ENCODE peak calls at places on chromosomes 3 and 15, in ten cellular contexts. One of them, this sample, is unnamed.

GRCh38 chr3:124078978-124079911 is 87.3 kb upstream of the ROPN1 start:
- DNase-seq in ascending aorta: no peak
- DNase-seq in right atrium auricular region: no peak
- DNase-seq in GM12865: peak
- DNase-seq in lung: no peak
- DNase-seq in H9: no peak
- DNase-seq in A549: peak
- DNase-seq in tibial artery: no peak
- DNase-seq in HL-60: no peak
- DNase-seq in neural progenitor cell: peak
- DNase-seq in this sample: no peak

GRCh38 chr15:25184356-25185155 is 229.8 kb downstream of the SNRPN start:
- DNase-seq in tibial artery: no peak
- DNase-seq in neural progenitor cell: no peak
- DNase-seq in GM12865: no peak
- DNase-seq in right atrium auricular region: no peak
- DNase-seq in A549: no peak
- DNase-seq in ascending aorta: no peak
- DNase-seq in lung: no peak
- DNase-seq in H9: no peak
- DNase-seq in HL-60: no peak
- DNase-seq in this sample: no peak

GRCh38 chr3:197491923-197492664 is 63.7 kb downstream of the BDH1 start:
- DNase-seq in right atrium auricular region: no peak
- DNase-seq in ascending aorta: no peak
- DNase-seq in HL-60: no peak
- DNase-seq in H9: no peak
- DNase-seq in tibial artery: no peak
- DNase-seq in GM12865: no peak
- DNase-seq in neural progenitor cell: no peak
- DNase-seq in A549: no peak
- DNase-seq in lung: no peak
- DNase-seq in this sample: no peak

GRCh38 chr3:173199568-173199967 is 58.5 kb upstream of the SPATA16 start:
- DNase-seq in A549: no peak
- DNase-seq in tibial artery: no peak
- DNase-seq in lung: no peak
- DNase-seq in H9: no peak
- DNase-seq in GM12865: no peak
- DNase-seq in HL-60: no peak
- DNase-seq in neural progenitor cell: peak
- DNase-seq in ascending aorta: no peak
- DNase-seq in right atrium auricular region: no peak
- DNase-seq in this sample: no peak

GRCh38 chr3:118354556-118354955 is 680.1 kb downstream of the IGSF11 start:
- DNase-seq in neural progenitor cell: no peak
- DNase-seq in A549: no peak
- DNase-seq in ascending aorta: no peak
- DNase-seq in right atrium auricular region: no peak
- DNase-seq in lung: no peak
- DNase-seq in HL-60: no peak
- DNase-seq in H9: no peak
- DNase-seq in tibial artery: no peak
- DNase-seq in GM12865: no peak
- DNase-seq in this sample: no peak

GRCh38 chr3:4052691-4053090 is 250.5 kb upstream of the SETMAR start:
- DNase-seq in ascending aorta: no peak
- DNase-seq in H9: no peak
- DNase-seq in right atrium auricular region: no peak
- DNase-seq in lung: no peak
- DNase-seq in tibial artery: no peak
- DNase-seq in HL-60: no peak
- DNase-seq in A549: no peak
- DNase-seq in neural progenitor cell: no peak
- DNase-seq in GM12865: no peak
- DNase-seq in this sample: no peak

GRCh38 chr3:125115640-125116039 is 59.8 kb upstream of the HEG1 start:
- DNase-seq in ascending aorta: no peak
- DNase-seq in GM12865: no peak
- DNase-seq in right atrium auricular region: no peak
- DNase-seq in lung: no peak
- DNase-seq in HL-60: no peak
- DNase-seq in H9: no peak
- DNase-seq in neural progenitor cell: peak
- DNase-seq in A549: no peak
- DNase-seq in tibial artery: no peak
- DNase-seq in this sample: no peak

GRCh38 chr3:23490459-23490858 is 287.3 kb downstream of the UBE2E2 start:
- DNase-seq in tibial artery: no peak
- DNase-seq in GM12865: no peak
- DNase-seq in ascending aorta: no peak
- DNase-seq in H9: no peak
- DNase-seq in right atrium auricular region: no peak
- DNase-seq in neural progenitor cell: no peak
- DNase-seq in lung: no peak
- DNase-seq in HL-60: no peak
- DNase-seq in A549: no peak
- DNase-seq in this sample: no peak

GRCh38 chr3:60175680-60176079 is 1075.6 kb downstream of the FHIT start:
- DNase-seq in H9: no peak
- DNase-seq in neural progenitor cell: no peak
- DNase-seq in GM12865: no peak
- DNase-seq in tibial artery: no peak
- DNase-seq in right atrium auricular region: no peak
- DNase-seq in A549: no peak
- DNase-seq in HL-60: no peak
- DNase-seq in ascending aorta: no peak
- DNase-seq in lung: no peak
- DNase-seq in this sample: no peak

GRCh38 chr3:186783731-186784515 is 546 bp downstream of the EIF4A2 start:
- DNase-seq in GM12865: peak
- DNase-seq in neural progenitor cell: peak
- DNase-seq in right atrium auricular region: peak
- DNase-seq in HL-60: peak
- DNase-seq in A549: peak
- DNase-seq in H9: peak
- DNase-seq in tibial artery: peak
- DNase-seq in ascending aorta: peak
- DNase-seq in lung: peak
- DNase-seq in this sample: peak

GRCh38 chr3:10725067-10725466 is 91.0 kb upstream of the SLC6A11 start:
- DNase-seq in lung: no peak
- DNase-seq in GM12865: no peak
- DNase-seq in right atrium auricular region: no peak
- DNase-seq in H9: peak
- DNase-seq in tibial artery: no peak
- DNase-seq in A549: no peak
- DNase-seq in HL-60: no peak
- DNase-seq in neural progenitor cell: no peak
- DNase-seq in ascending aorta: no peak
- DNase-seq in this sample: peak

GRCh38 chr3:154241496-154241895 is 82.8 kb downstream of the DHX36 start:
- DNase-seq in H9: no peak
- DNase-seq in GM12865: no peak
- DNase-seq in neural progenitor cell: no peak
- DNase-seq in A549: no peak
- DNase-seq in tibial artery: no peak
- DNase-seq in ascending aorta: no peak
- DNase-seq in HL-60: no peak
- DNase-seq in lung: no peak
- DNase-seq in right atrium auricular region: no peak
- DNase-seq in this sample: no peak

GRCh38 chr3:78918361-78919020 is 849.3 kb downstream of the ROBO1 start:
- DNase-seq in HL-60: no peak
- DNase-seq in ascending aorta: no peak
- DNase-seq in GM12865: peak
- DNase-seq in H9: no peak
- DNase-seq in neural progenitor cell: no peak
- DNase-seq in lung: no peak
- DNase-seq in right atrium auricular region: no peak
- DNase-seq in tibial artery: no peak
- DNase-seq in A549: no peak
- DNase-seq in this sample: no peak

GRCh38 chr3:44987318-44987717 is 11.3 kb downstream of the EXOSC7 start:
- DNase-seq in tibial artery: no peak
- DNase-seq in neural progenitor cell: no peak
- DNase-seq in ascending aorta: no peak
- DNase-seq in right atrium auricular region: no peak
- DNase-seq in lung: no peak
- DNase-seq in A549: no peak
- DNase-seq in HL-60: no peak
- DNase-seq in H9: no peak
- DNase-seq in GM12865: no peak
- DNase-seq in this sample: no peak

GRCh38 chr3:44989636-44990373 is 13.8 kb downstream of the EXOSC7 start:
- DNase-seq in A549: no peak
- DNase-seq in lung: no peak
- DNase-seq in neural progenitor cell: no peak
- DNase-seq in H9: no peak
- DNase-seq in right atrium auricular region: no peak
- DNase-seq in tibial artery: no peak
- DNase-seq in GM12865: no peak
- DNase-seq in HL-60: no peak
- DNase-seq in ascending aorta: no peak
- DNase-seq in this sample: no peak

GRCh38 chr3:44991326-44991725 is 15.3 kb downstream of the EXOSC7 start:
- DNase-seq in A549: no peak
- DNase-seq in GM12865: no peak
- DNase-seq in right atrium auricular region: no peak
- DNase-seq in tibial artery: no peak
- DNase-seq in lung: no peak
- DNase-seq in HL-60: no peak
- DNase-seq in neural progenitor cell: no peak
- DNase-seq in H9: no peak
- DNase-seq in ascending aorta: no peak
- DNase-seq in this sample: no peak

GRCh38 chr3:44989141-44989540 is 13.1 kb downstream of the EXOSC7 start:
- DNase-seq in A549: no peak
- DNase-seq in ascending aorta: no peak
- DNase-seq in tibial artery: no peak
- DNase-seq in H9: no peak
- DNase-seq in GM12865: no peak
- DNase-seq in neural progenitor cell: no peak
- DNase-seq in right atrium auricular region: no peak
- DNase-seq in lung: no peak
- DNase-seq in HL-60: no peak
- DNase-seq in this sample: no peak

GRCh38 chr3:44988073-44988472 is 12.0 kb downstream of the EXOSC7 start:
- DNase-seq in HL-60: no peak
- DNase-seq in ascending aorta: no peak
- DNase-seq in lung: no peak
- DNase-seq in neural progenitor cell: no peak
- DNase-seq in GM12865: no peak
- DNase-seq in right atrium auricular region: no peak
- DNase-seq in H9: no peak
- DNase-seq in tibial artery: no peak
- DNase-seq in A549: peak
- DNase-seq in this sample: no peak
- TF ChIP-seq CTCF in HL-60: peak
- TF ChIP-seq CTCF in ascending aorta: no peak
- TF ChIP-seq CTCF in lung: no peak
- TF ChIP-seq CTCF in neural progenitor cell: peak
- TF ChIP-seq CTCF in GM12865: peak
- TF ChIP-seq CTCF in right atrium auricular region: no peak
- TF ChIP-seq CTCF in H9: peak
- TF ChIP-seq CTCF in tibial artery: no peak
- TF ChIP-seq CTCF in A549: peak
- TF ChIP-seq CTCF in this sample: peak

DNA sequence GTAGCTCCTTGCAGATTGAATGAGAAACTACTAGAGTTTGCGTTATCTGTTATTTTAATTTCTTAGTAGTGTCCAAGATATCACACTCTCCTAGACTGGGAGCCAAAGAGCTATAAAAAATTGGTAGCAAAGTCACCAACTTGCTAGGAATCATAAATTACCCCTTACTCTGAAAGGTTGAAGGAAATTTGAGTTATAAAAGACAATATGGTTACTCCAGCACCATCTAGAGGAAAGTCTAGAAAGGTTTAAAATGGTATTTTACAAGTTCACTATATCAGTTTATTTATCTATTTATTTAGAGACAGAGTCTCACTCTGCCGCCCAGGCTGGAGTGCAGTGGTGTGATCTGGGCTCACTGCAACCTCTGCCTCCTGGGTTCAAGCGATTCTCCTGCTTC is 121.6 kb downstream of the RBPMS2 start:
- DNase-seq in GM12865: no peak
- DNase-seq in lung: no peak
- DNase-seq in H9: no peak
- DNase-seq in neural progenitor cell: no peak
- DNase-seq in right atrium auricular region: no peak
- DNase-seq in ascending aorta: no peak
- DNase-seq in A549: no peak
- DNase-seq in tibial artery: no peak
- DNase-seq in HL-60: no peak
- DNase-seq in this sample: no peak
- TF ChIP-seq CTCF in GM12865: peak
- TF ChIP-seq CTCF in lung: no peak
- TF ChIP-seq CTCF in H9: peak
- TF ChIP-seq CTCF in neural progenitor cell: peak
- TF ChIP-seq CTCF in right atrium auricular region: no peak
- TF ChIP-seq CTCF in ascending aorta: no peak
- TF ChIP-seq CTCF in A549: peak
- TF ChIP-seq CTCF in tibial artery: no peak
- TF ChIP-seq CTCF in HL-60: no peak
- TF ChIP-seq CTCF in this sample: peak

GRCh38 chr3:187832202-187832601 is 86.9 kb upstream of the BCL6 start:
- DNase-seq in tibial artery: no peak
- DNase-seq in ascending aorta: no peak
- DNase-seq in HL-60: no peak
- DNase-seq in A549: no peak
- DNase-seq in H9: no peak
- DNase-seq in right atrium auricular region: no peak
- DNase-seq in GM12865: no peak
- DNase-seq in neural progenitor cell: no peak
- DNase-seq in lung: no peak
- DNase-seq in this sample: no peak
- TF ChIP-seq CTCF in tibial artery: no peak
- TF ChIP-seq CTCF in ascending aorta: no peak
- TF ChIP-seq CTCF in HL-60: no peak
- TF ChIP-seq CTCF in A549: no peak
- TF ChIP-seq CTCF in H9: peak
- TF ChIP-seq CTCF in right atrium auricular region: no peak
- TF ChIP-seq CTCF in GM12865: no peak
- TF ChIP-seq CTCF in neural progenitor cell: no peak
- TF ChIP-seq CTCF in lung: no peak
- TF ChIP-seq CTCF in this sample: no peak

DNA sequence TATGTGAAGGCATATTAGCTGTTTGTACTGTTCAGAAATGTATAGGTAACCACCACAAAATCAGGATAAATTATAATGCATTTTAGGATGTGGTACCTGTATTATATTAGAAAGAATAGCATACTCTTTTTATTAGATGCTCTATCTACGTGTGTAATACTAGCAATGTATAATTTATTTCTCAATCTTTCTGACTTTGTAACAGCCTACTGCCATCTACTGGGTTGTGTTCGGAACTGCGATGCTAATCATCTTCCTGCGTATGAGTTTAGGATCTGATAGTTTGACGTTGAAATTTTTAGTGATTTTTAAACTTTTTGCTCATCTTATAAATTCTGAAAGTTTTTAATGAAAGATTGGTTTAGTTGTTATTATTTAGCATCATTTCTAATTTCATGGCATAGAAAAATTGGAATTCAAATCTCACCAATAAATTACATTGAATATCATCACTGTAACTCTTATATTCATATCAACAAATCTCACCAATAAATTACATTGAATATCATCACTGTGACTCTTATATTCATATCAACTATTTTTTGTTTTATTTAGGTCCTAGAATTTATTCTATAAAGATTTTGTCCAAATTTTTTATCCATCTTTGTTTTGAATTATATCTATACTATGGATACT is 322.7 kb upstream of the ZNF717 start:
- DNase-seq in neural progenitor cell: peak
- DNase-seq in GM12865: peak
- DNase-seq in right atrium auricular region: no peak
- DNase-seq in H9: no peak
- DNase-seq in tibial artery: no peak
- DNase-seq in ascending aorta: no peak
- DNase-seq in lung: no peak
- DNase-seq in A549: peak
- DNase-seq in HL-60: peak
- DNase-seq in this sample: no peak
- TF ChIP-seq CTCF in neural progenitor cell: peak
- TF ChIP-seq CTCF in GM12865: peak
- TF ChIP-seq CTCF in right atrium auricular region: no peak
- TF ChIP-seq CTCF in H9: peak
- TF ChIP-seq CTCF in tibial artery: peak
- TF ChIP-seq CTCF in ascending aorta: peak
- TF ChIP-seq CTCF in lung: peak
- TF ChIP-seq CTCF in A549: no peak
- TF ChIP-seq CTCF in HL-60: peak
- TF ChIP-seq CTCF in this sample: peak

This sample was measured in osteocyte.